ENCODE peak calls at places on chromosomes 1 and 21, in eight cellular contexts. N is GM12878, C is right lobe of liver, B is IMR-90, O is heart left ventricle, G is gastrocnemius medialis, A is upper lobe of left lung, J is HepG2. M is an unnamed sample. For H3K4me1, the result is how much of the 10 kb centered on the place peaks cover.

GRCh38 chr1:153292740-153293479 is 19.8 kb downstream of the PGLYRP3 start:
- ATAC-seq in N (no peak), C (no peak), B (no peak), O (no peak), G (no peak), A (no peak), J (no peak), M (no peak)

GRCh38 chr1:73593379-73593778 is 604.6 kb downstream of the LRRIQ3 start:
- ATAC-seq in N (no peak), C (no peak), B (no peak), O (no peak), G (no peak), A (peak), J (no peak), M (peak)

GRCh38 chr1:186390925-186391324 is 15.3 kb downstream of the ODR4 start:
- ATAC-seq in N (no peak), C (no peak), B (no peak), O (no peak), G (no peak), A (no peak), J (no peak), M (no peak)

GRCh38 chr21:45455321-45456013 is 50.5 kb downstream of the COL18A1 start:
- ATAC-seq in N (no peak), C (peak), B (peak), O (peak), G (peak), A (peak), J (no peak), M (peak)

GRCh38 chr1:204345941-204346678 is 13.6 kb downstream of the PLEKHA6 start:
- ATAC-seq in N (no peak), C (no peak), B (no peak), O (no peak), G (no peak), A (no peak), J (no peak), M (no peak)

GRCh38 chr21:43988506-43989230 is 23.4 kb upstream of the TRAPPC10 start:
- ATAC-seq in N (no peak), C (no peak), B (no peak), O (no peak), G (no peak), A (no peak), J (peak), M (no peak)

GRCh38 chr1:228515200-228515834 is 28.1 kb downstream of the RNF187 start:
- ATAC-seq in N (peak), C (peak), B (peak), O (no peak), G (no peak), A (peak), J (peak), M (no peak)

GRCh38 chr1:67840449-67840848 is 7.2 kb upstream of the GNG12 start:
- ATAC-seq in N (no peak), C (no peak), B (peak), O (no peak), G (peak), A (peak), J (no peak), M (peak)

GRCh38 chr1:22216210-22216883 is 73.5 kb upstream of the WNT4 start:
- ATAC-seq in N (no peak), C (peak), B (no peak), O (no peak), G (no peak), A (no peak), J (peak), M (no peak)

GRCh38 chr1:75136158-75136815 is 2.1 kb downstream of the LHX8 start:
- ATAC-seq in N (no peak), C (peak), B (no peak), O (no peak), G (no peak), A (peak), J (peak), M (no peak)

GRCh38 chr1:44515416-44515815 is 110.4 kb downstream of the RNF220 start:
- ATAC-seq in N (no peak), C (no peak), B (no peak), O (no peak), G (no peak), A (no peak), J (no peak), M (no peak)

GRCh38 chr1:194039578-194039977 is 853.2 kb upstream of the B3GALT2 start:
- ATAC-seq in N (no peak), C (no peak), B (no peak), O (no peak), G (no peak), A (no peak), J (no peak), M (no peak)

GRCh38 chr1:109197163-109198042 is 16.3 kb upstream of the SARS1 start:
- ATAC-seq in N (peak), C (no peak), B (peak), O (no peak), G (no peak), A (peak), J (peak), M (no peak)

GRCh38 chr1:240114222-240114621 is 22.5 kb downstream of the FMN2 start:
- ATAC-seq in N (no peak), C (no peak), B (no peak), O (no peak), G (no peak), A (no peak), J (no peak), M (no peak)

GRCh38 chr1:243917177-243917862 is 67.3 kb upstream of the AKT3 start:
- ATAC-seq in N (no peak), C (peak), B (peak), O (peak), G (no peak), A (peak), J (no peak), M (peak)

GRCh38 chr1:85654066-85654782 is 54.0 kb downstream of the ZNHIT6 start:
- ATAC-seq in N (no peak), C (no peak), B (peak), O (no peak), G (no peak), A (no peak), J (no peak), M (no peak)

GRCh38 chr1:233032916-233033315 is 82.5 kb downstream of the NTPCR start:
- ATAC-seq in N (no peak), C (no peak), B (no peak), O (no peak), G (no peak), A (no peak), J (no peak), M (no peak)

GRCh38 chr1:94418664-94419655 is 771 bp downstream of the ABCD3 start:
- ATAC-seq in N (peak), C (peak), B (peak), O (no peak), G (peak), A (peak), J (peak), M (no peak)

GRCh38 chr1:222877854-222878253 is 63.0 kb downstream of the DISP1 start:
- ATAC-seq in N (no peak), C (no peak), B (no peak), O (no peak), G (no peak), A (peak), J (peak), M (no peak)

GRCh38 chr1:94055459-94056122 is 65.4 kb downstream of the ABCA4 start:
- ATAC-seq in N (no peak), C (no peak), B (peak), O (no peak), G (no peak), A (no peak), J (peak), M (no peak)

GRCh38 chr1:150537732-150538684 is 11.2 kb upstream of the ADAMTSL4 start:
- ATAC-seq in N (peak), C (no peak), B (peak), O (no peak), G (no peak), A (peak), J (peak), M (peak)

GRCh38 chr1:24567792-24568388 is 12.0 kb downstream of the NCMAP start:
- ATAC-seq in N (no peak), C (peak), B (no peak), O (no peak), G (no peak), A (peak), J (peak), M (no peak)

GRCh38 chr1:225460737-225461532 is 33.1 kb upstream of the LBR start:
- ATAC-seq in N (peak), C (peak), B (peak), O (no peak), G (no peak), A (no peak), J (peak), M (no peak)

GRCh38 chr1:9028921-9029715 is 2.9 kb upstream of the SLC2A7 start:
- ATAC-seq in N (no peak), C (no peak), B (peak), O (no peak), G (no peak), A (no peak), J (no peak), M (no peak)

GRCh38 chr1:37763791-37764741 is 854 bp downstream of the EPHA10 start:
- ATAC-seq in N (peak), C (peak), B (peak), O (no peak), G (no peak), A (no peak), J (peak), M (no peak)

GRCh38 chr1:59266180-59266926 is 30.5 kb upstream of the FGGY start:
- ATAC-seq in N (peak), C (peak), B (no peak), O (no peak), G (no peak), A (peak), J (no peak), M (no peak)

GRCh38 chr1:197106869-197107268 is 39.6 kb downstream of the ASPM start:
- ATAC-seq in N (no peak), C (no peak), B (no peak), O (no peak), G (no peak), A (no peak), J (no peak), M (no peak)

GRCh38 chr1:179883739-179884138 is 1.7 kb downstream of the TOR1AIP1 start:
- ATAC-seq in N (peak), C (no peak), B (no peak), O (no peak), G (no peak), A (no peak), J (peak), M (no peak)

GRCh38 chr1:38444311-38444710 is 397.7 kb upstream of the POU3F1 start:
- ATAC-seq in N (no peak), C (no peak), B (no peak), O (no peak), G (no peak), A (no peak), J (no peak), M (no peak)

GRCh38 chr1:22031214-22031962 is 21.1 kb upstream of the CDC42 start:
- ATAC-seq in N (no peak), C (peak), B (no peak), O (peak), G (no peak), A (peak), J (no peak), M (peak)

GRCh38 chr21:38814126-38815059 is 8.7 kb downstream of the ETS2 start:
- ATAC-seq in N (no peak), C (no peak), B (no peak), O (no peak), G (no peak), A (no peak), J (no peak), M (no peak)

GRCh38 chr1:156618853-156619581 is at the start of gene HAPLN2:
- ATAC-seq in N (peak), C (no peak), B (peak), O (no peak), G (no peak), A (no peak), J (peak), M (no peak)

GRCh38 chr1:221768444-221769066 is 26.7 kb upstream of the DUSP10 start:
- ATAC-seq in N (no peak), C (no peak), B (no peak), O (no peak), G (no peak), A (no peak), J (peak), M (no peak)

GRCh38 chr1:229434641-229435051 is 752 bp upstream of the ACTA1 start:
- ATAC-seq in N (peak), C (no peak), B (no peak), O (peak), G (peak), A (no peak), J (peak), M (no peak)

GRCh38 chr1:53588053-53588779 is 129.0 kb downstream of the DMRTB1 start:
- ATAC-seq in N (no peak), C (no peak), B (no peak), O (no peak), G (no peak), A (no peak), J (no peak), M (no peak)
- H3K4me1 ChIP-seq in N (under half), C (under half), B (under half), O (under half), G (under half), A (under half), J (under half), M (under half)

GRCh38 chr1:218459450-218459849 is 114.3 kb downstream of the TGFB2 start:
- ATAC-seq in N (no peak), C (no peak), B (no peak), O (peak), G (no peak), A (no peak), J (no peak), M (no peak)
- H3K4me3 ChIP-seq in N (no peak), C (no peak), B (no peak), O (no peak), G (no peak), A (no peak), J (no peak), M (no peak)

GRCh38 chr1:77951328-77951727 is 27.5 kb downstream of the FUBP1 start:
- ATAC-seq in N (peak), C (no peak), B (no peak), O (no peak), G (no peak), A (no peak), J (no peak), M (no peak)

GRCh38 chr1:77953907-77954306 is 25.0 kb downstream of the FUBP1 start:
- ATAC-seq in N (no peak), C (no peak), B (no peak), O (no peak), G (no peak), A (no peak), J (no peak), M (no peak)

GRCh38 chr1:77945345-77945744 is 33.5 kb downstream of the FUBP1 start:
- ATAC-seq in N (no peak), C (no peak), B (no peak), O (no peak), G (peak), A (no peak), J (no peak), M (no peak)

GRCh38 chr1:77950873-77951272 is 28.0 kb downstream of the FUBP1 start:
- ATAC-seq in N (peak), C (no peak), B (no peak), O (no peak), G (no peak), A (no peak), J (no peak), M (no peak)

GRCh38 chr1:77948841-77949424 is 29.9 kb downstream of the FUBP1 start:
- ATAC-seq in N (peak), C (peak), B (peak), O (peak), G (no peak), A (no peak), J (peak), M (no peak)
- TF ChIP-seq POLR2A in N (no peak), C (no peak), B (no peak), O (no peak), G (no peak), A (no peak), J (no peak), M (no peak)

GRCh38 chr1:113940365-113941244 is 11.5 kb downstream of the HIPK1 start:
- ATAC-seq in N (peak), C (peak), B (no peak), O (no peak), G (peak), A (no peak), J (no peak), M (no peak)
- H3K4me1 ChIP-seq in N (under half), C (under half), B (under half), O (under half), G (under half), A (under half), J (under half), M (under half)

DNA sequence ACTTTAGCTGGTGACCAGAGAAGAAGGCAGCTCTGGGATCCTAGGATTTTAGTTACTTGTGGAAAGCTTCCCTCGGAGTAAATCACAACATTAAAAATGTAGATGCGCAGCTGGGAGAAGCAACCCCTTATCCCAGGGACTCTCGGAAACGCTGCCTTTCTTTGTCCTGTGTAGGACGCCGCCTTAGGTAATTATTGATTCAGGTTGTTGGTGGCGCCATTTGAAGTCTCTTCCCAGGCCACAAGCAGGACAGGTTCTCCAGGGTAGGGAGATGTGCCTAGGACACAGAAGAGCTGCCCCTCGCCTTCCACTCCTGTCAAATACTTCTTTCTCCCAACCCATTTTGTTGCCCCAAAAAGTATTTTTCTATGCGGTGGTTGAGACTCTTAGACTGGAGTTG is 10.3 kb downstream of the SLC37A1 start:
- ATAC-seq in N (no peak), C (no peak), B (no peak), O (no peak), G (no peak), A (no peak), J (no peak), M (no peak)
- H3K4me3 ChIP-seq in N (peak), C (no peak), B (no peak), O (no peak), G (no peak), A (no peak), J (no peak), M (no peak)

GRCh38 chr21:32412998-32413504 is 545 bp downstream of the EVA1C start:
- ATAC-seq in N (no peak), C (no peak), B (no peak), O (no peak), G (peak), A (peak), J (peak), M (peak)

GRCh38 chr21:32413697-32414578 is 1.4 kb downstream of the EVA1C start:
- ATAC-seq in N (no peak), C (no peak), B (no peak), O (no peak), G (no peak), A (no peak), J (peak), M (no peak)

GRCh38 chr21:32411366-32412161 is 942 bp upstream of the EVA1C start:
- ATAC-seq in N (no peak), C (peak), B (peak), O (peak), G (peak), A (peak), J (no peak), M (peak)

GRCh38 chr21:32410916-32411315 is 1.6 kb upstream of the EVA1C start:
- ATAC-seq in N (no peak), C (no peak), B (no peak), O (peak), G (no peak), A (no peak), J (no peak), M (no peak)

DNA sequence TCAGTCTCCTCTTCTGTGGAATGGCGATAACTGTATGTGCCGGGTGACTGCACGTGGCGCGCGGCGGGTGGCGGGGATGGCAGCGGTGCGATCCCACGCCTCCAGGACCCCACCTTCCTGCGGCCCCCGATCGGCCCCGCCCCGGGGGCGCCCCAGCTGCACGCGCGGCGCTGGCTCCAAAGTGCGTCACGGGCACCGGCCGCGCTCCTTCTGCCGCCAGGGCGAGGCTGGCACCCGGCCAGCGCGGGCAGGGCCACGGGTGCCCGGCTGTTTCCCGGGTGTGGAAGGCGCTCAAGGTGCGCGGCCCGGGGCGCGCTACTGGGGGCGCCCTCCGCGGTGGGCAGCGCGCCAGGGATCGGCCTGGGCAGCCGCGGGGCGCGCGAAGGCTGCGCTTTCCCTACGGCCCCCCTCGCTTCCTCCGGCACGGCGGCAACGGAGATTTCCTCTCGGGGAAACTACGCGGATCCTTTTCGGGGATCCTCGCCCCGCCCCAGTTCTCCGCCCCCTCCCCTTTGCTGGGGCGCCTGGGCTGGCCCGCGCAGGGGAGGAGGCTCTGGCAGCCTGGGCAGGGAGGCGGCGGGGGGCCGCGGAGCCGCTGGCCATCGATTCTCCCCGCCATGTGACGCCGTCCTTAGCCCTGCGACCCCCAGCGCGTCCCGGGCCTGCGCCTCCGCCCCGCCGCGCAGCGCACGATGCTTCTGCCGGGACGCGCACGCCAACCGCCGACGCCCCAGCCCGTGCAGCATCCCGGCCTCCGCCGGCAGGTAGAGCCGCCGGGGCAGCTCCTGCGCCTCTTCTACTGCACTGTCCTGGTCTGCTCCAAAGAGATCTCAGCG is at the start of gene EVA1C:
- ATAC-seq in N (no peak), C (peak), B (peak), O (peak), G (peak), A (peak), J (peak), M (peak)
- TF ChIP-seq POLR2A in N (no peak), C (peak), B (no peak), O (peak), G (peak), A (peak), J (no peak), M (peak)

M was measured in gastroesophageal sphincter.